ENCODE peak calls at places on chromosomes 6 and 20, in five cellular contexts. L is NAMALWA, W is hypothalamus, O is NCI-H345, Y is A549. R is an unnamed sample.

GRCh38 chr20:38941726-38942389 is 15.6 kb downstream of the FAM83D start:
- DNase-seq in L (no peak), W (no peak), O (no peak), Y (no peak), R (no peak)

GRCh38 chr20:37530696-37531095 is 3.0 kb upstream of the BLCAP start:
- DNase-seq in L (no peak), W (no peak), O (no peak), Y (no peak), R (no peak)

GRCh38 chr6:75409286-75409685 is 84.3 kb downstream of the FILIP1 start:
- DNase-seq in L (no peak), W (no peak), O (no peak), Y (no peak), R (no peak)

GRCh38 chr6:21305827-21306469 is 287.6 kb upstream of the SOX4 start:
- DNase-seq in L (peak), W (no peak), O (no peak), Y (no peak), R (no peak)

GRCh38 chr6:161436106-161436876 is 162.4 kb upstream of the AGPAT4 start:
- DNase-seq in L (no peak), W (no peak), O (no peak), Y (no peak), R (no peak)

GRCh38 chr6:95685817-95686216 is 108.5 kb downstream of the MANEA start:
- DNase-seq in L (no peak), W (no peak), O (no peak), Y (no peak), R (no peak)

GRCh38 chr6:67916389-67916788 is 718.7 kb upstream of the ADGRB3 start:
- DNase-seq in L (no peak), W (no peak), O (no peak), Y (no peak), R (no peak)

GRCh38 chr6:85252552-85252951 is 197.3 kb upstream of the NT5E start:
- DNase-seq in L (no peak), W (no peak), O (no peak), Y (no peak), R (peak)

GRCh38 chr6:21402368-21402767 is 191.2 kb upstream of the SOX4 start:
- DNase-seq in L (no peak), W (no peak), O (no peak), Y (no peak), R (peak)

GRCh38 chr6:145189836-145190235 is 545.5 kb downstream of the EPM2A start:
- DNase-seq in L (no peak), W (no peak), O (no peak), Y (no peak), R (no peak)

GRCh38 chr6:75526502-75527127 is 33.0 kb upstream of the FILIP1 start:
- DNase-seq in L (peak), W (peak), O (peak), Y (peak), R (peak)

GRCh38 chr20:12113468-12114371 is 196.0 kb downstream of the BTBD3 start:
- DNase-seq in L (no peak), W (no peak), O (no peak), Y (no peak), R (no peak)

GRCh38 chr6:26126394-26127221 is 39.4 kb downstream of the HFE start:
- DNase-seq in L (peak), W (no peak), O (no peak), Y (no peak), R (peak)

GRCh38 chr6:34658605-34659218 is 37.9 kb downstream of the ILRUN start:
- DNase-seq in L (peak), W (no peak), O (no peak), Y (no peak), R (no peak)

GRCh38 chr20:13995086-13995665 is at the start of gene MACROD2:
- DNase-seq in L (no peak), W (peak), O (peak), Y (peak), R (peak)

GRCh38 chr6:87237804-87238203 is 82.4 kb downstream of the ZNF292 start:
- DNase-seq in L (peak), W (no peak), O (no peak), Y (peak), R (peak)

GRCh38 chr6:2158596-2159271 is 86.7 kb downstream of the GMDS start:
- DNase-seq in L (peak), W (no peak), O (no peak), Y (peak), R (peak)

GRCh38 chr6:35489995-35490791 is 6.7 kb downstream of the TEAD3 start:
- DNase-seq in L (no peak), W (no peak), O (no peak), Y (no peak), R (no peak)